ENCODE peak calls at places on chromosomes 12 and 14, in ten cellular contexts. S, F, O, Y, K, E, R, H, T and G are unnamed samples.

GRCh38 chr12:93205361-93205760 is 172.4 kb upstream of the NUDT4 start:
- DNase-seq in F (no peak), E (no peak), K (no peak), H (no peak), Y (no peak), R (no peak), O (no peak), S (no peak), T (no peak), G (no peak)

GRCh38 chr12:40152783-40153383 is 47.0 kb upstream of the SLC2A13 start:
- DNase-seq in E (no peak), O (peak; percentile 52), S (peak; percentile 30), Y (peak; percentile 56), H (no peak), R (peak; percentile 37), K (peak; percentile 54), T (no peak), F (peak; percentile 15), G (peak; percentile 40)

GRCh38 chr12:76784600-76785051 is 20.7 kb downstream of the ZDHHC17 start:
- DNase-seq in T (no peak), S (no peak), K (no peak), F (no peak), O (no peak), Y (peak; percentile 64), H (no peak), E (no peak), R (no peak), G (no peak)

GRCh38 chr14:72723741-72724530 is 170.0 kb downstream of the DPF3 start:
- DNase-seq in K (no peak), O (no peak), H (no peak), R (no peak), Y (peak; percentile 38), S (no peak), E (no peak), T (no peak), F (no peak), G (no peak)

GRCh38 chr12:26723379-26724308 is 109.3 kb downstream of the ITPR2 start:
- DNase-seq in E (no peak), K (no peak), S (no peak), H (no peak), Y (no peak), O (no peak), R (no peak), T (no peak), F (no peak), G (no peak)

GRCh38 chr14:81164167-81164774 is 56.5 kb downstream of the GTF2A1 start:
- DNase-seq in F (peak; percentile 32), E (peak; percentile 55), R (peak; percentile 74), K (no peak), H (no peak), Y (peak; percentile 87), T (no peak), S (no peak), O (peak; percentile 62), G (peak; percentile 69)

GRCh38 chr12:117192057-117192456 is 1.8 kb upstream of the FBXO21 start:
- DNase-seq in R (no peak), S (no peak), Y (peak; percentile 57), K (no peak), O (no peak), E (no peak), H (no peak), F (no peak), T (no peak), G (no peak)

GRCh38 chr14:58716706-58717105 is 78.9 kb downstream of the DACT1 start:
- DNase-seq in F (no peak), H (no peak), S (no peak), Y (peak; percentile 37), R (no peak), E (no peak), O (no peak), K (no peak), T (no peak), G (no peak)

GRCh38 chr12:63457857-63458256 is 210.4 kb downstream of the DPY19L2 start:
- DNase-seq in K (no peak), R (no peak), H (no peak), Y (no peak), F (no peak), E (no peak), S (no peak), O (no peak), T (no peak), G (no peak)

GRCh38 chr14:89217876-89218275 is 199.2 kb downstream of the FOXN3 start:
- DNase-seq in O (no peak), Y (no peak), R (no peak), K (no peak), E (no peak), H (no peak), S (no peak), F (no peak), T (no peak), G (no peak)

GRCh38 chr14:89219056-89219455 is 198.0 kb downstream of the FOXN3 start:
- DNase-seq in H (no peak), Y (no peak), T (no peak), S (no peak), E (no peak), O (no peak), R (no peak), F (no peak), K (no peak), G (no peak)

GRCh38 chr14:89215166-89215940 is 201.7 kb downstream of the FOXN3 start:
- DNase-seq in T (no peak), R (no peak), H (no peak), E (no peak), K (no peak), F (no peak), Y (no peak), O (no peak), S (no peak), G (no peak)

GRCh38 chr14:89212386-89213235 is 204.4 kb downstream of the FOXN3 start:
- DNase-seq in Y (no peak), T (no peak), K (no peak), S (no peak), O (no peak), E (no peak), H (no peak), R (no peak), F (no peak), G (no peak)

DNA sequence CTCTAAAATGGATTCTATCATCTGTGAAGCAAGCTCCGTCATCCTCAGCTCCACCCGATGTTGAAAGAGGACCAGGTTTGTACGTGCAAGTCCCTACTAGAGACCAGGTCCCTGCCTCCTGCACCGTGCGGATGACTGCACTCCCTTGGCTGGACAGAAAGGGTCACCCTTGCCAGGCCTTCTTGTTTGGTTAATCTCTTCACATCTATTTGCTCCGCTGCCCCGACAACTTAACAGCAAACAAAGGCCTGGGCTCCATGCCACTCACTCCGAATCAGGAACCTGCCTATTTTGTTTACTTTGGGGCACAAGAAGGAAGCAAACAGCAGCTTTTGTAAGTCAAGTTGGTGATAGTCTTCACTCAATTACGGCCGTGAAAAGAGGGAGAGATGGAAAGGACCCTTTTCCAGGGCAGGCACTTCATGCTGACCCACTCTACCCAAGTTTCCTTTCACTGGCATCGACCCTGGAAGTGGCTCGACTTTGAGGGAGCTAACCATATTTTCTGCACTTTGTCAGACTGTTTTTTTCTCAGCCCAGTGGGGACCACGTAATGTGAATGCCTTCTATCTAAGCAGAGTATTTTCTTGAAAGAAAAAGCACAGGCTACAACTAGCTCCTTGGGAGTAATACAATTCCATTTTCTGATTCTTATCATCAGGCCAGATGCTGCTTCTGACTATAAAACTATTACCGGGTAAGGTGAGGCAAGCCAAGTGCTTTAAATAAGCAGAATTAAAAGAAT is 202.6 kb downstream of the FOXN3 start:
- DNase-seq in F (no peak), Y (no peak), H (no peak), S (peak; percentile 73), R (peak; percentile 43), K (peak; percentile 71), E (peak; percentile 49), T (peak; percentile 92), O (no peak), G (no peak)
- TF ChIP-seq CTCF in F (no peak), Y (no peak), H (no peak), S (peak; percentile 36), R (no peak), K (peak; percentile 19), E (no peak), T (no peak), O (no peak), G (no peak)

GRCh38 chr14:69288001-69288771 is 28.2 kb downstream of the GALNT16 start:
- DNase-seq in R (peak; percentile 10), K (peak; percentile 62), Y (peak; percentile 80), F (no peak), E (peak; percentile 46), O (peak; percentile 35), H (peak; percentile 79), S (peak; percentile 37), T (no peak), G (peak; percentile 23)
- TF ChIP-seq CTCF in R (no peak), K (no peak), Y (peak; percentile 64), F (peak; percentile 32), E (peak; percentile 40), O (peak; percentile 52), H (no peak), S (peak; percentile 64), T (peak; percentile 24), G (no peak)

GRCh38 chr12:1642513-1642912 is 13.5 kb downstream of the WNT5B start:
- DNase-seq in H (no peak), E (no peak), S (no peak), T (no peak), F (no peak), R (no peak), Y (no peak), O (no peak), K (no peak), G (no peak)

GRCh38 chr12:1644113-1644512 is 15.1 kb downstream of the WNT5B start:
- DNase-seq in T (no peak), E (no peak), Y (no peak), R (no peak), H (no peak), K (no peak), O (no peak), S (no peak), F (no peak), G (no peak)

GRCh38 chr12:1645819-1646218 is 16.8 kb downstream of the WNT5B start:
- DNase-seq in R (no peak), T (no peak), K (peak; percentile 54), Y (no peak), F (no peak), E (no peak), O (no peak), S (no peak), H (no peak), G (no peak)

GRCh38 chr12:1643056-1643455 is 14.0 kb downstream of the WNT5B start:
- DNase-seq in Y (no peak), S (no peak), R (no peak), E (no peak), O (peak; percentile 76), F (no peak), H (no peak), T (no peak), K (no peak), G (no peak)

GRCh38 chr12:1644523-1645438 is 15.8 kb downstream of the WNT5B start:
- DNase-seq in R (no peak), K (peak; percentile 81), Y (peak; percentile 81), S (peak; percentile 88), T (peak; percentile 76), H (peak; percentile 86), F (peak; percentile 53), E (no peak), O (no peak), G (no peak)
- TF ChIP-seq CTCF in R (no peak), K (no peak), Y (no peak), S (no peak), T (no peak), H (no peak), F (no peak), E (no peak), O (no peak), G (no peak)

GRCh38 chr12:3242199-3242863 is 165.2 kb downstream of the TSPAN9 start:
- DNase-seq in F (no peak), O (no peak), K (peak; percentile 82), Y (no peak), T (no peak), S (peak; percentile 78), E (no peak), R (peak; percentile 29), H (no peak), G (no peak)
- TF ChIP-seq CTCF in F (no peak), O (no peak), K (peak; percentile 12), Y (no peak), T (no peak), S (peak; percentile 10), E (no peak), R (no peak), H (no peak), G (no peak)